ENCODE peak calls at places on chromosomes 12 and 14, in five cellular contexts. One of them, this sample, is unnamed.

GRCh38 chr14:89915114-89915878 is 39.2 kb downstream of the EFCAB11 start:
- DNase-seq in breast epithelium: no peak
- DNase-seq in HCT116: peak; percentile 57
- DNase-seq in sigmoid colon: peak; percentile 72
- DNase-seq in prostate gland: peak; percentile 59
- DNase-seq in this sample: no peak

GRCh38 chr14:20630340-20631022 is 11.0 kb downstream of the OR6S1 start:
- DNase-seq in breast epithelium: no peak
- DNase-seq in HCT116: peak; percentile 84
- DNase-seq in sigmoid colon: no peak
- DNase-seq in prostate gland: peak; percentile 15
- DNase-seq in this sample: no peak

GRCh38 chr14:32934891-32935633 is 3.6 kb upstream of the NPAS3 start:
- DNase-seq in breast epithelium: no peak
- DNase-seq in HCT116: no peak
- DNase-seq in sigmoid colon: peak; percentile 68
- DNase-seq in prostate gland: no peak
- DNase-seq in this sample: no peak

GRCh38 chr14:60590907-60591510 is 58.3 kb downstream of the SIX1 start:
- DNase-seq in breast epithelium: no peak
- DNase-seq in HCT116: no peak
- DNase-seq in sigmoid colon: no peak
- DNase-seq in prostate gland: peak; percentile 9
- DNase-seq in this sample: no peak

GRCh38 chr12:6053541-6053940 is 70.9 kb downstream of the VWF start:
- DNase-seq in breast epithelium: no peak
- DNase-seq in HCT116: no peak
- DNase-seq in sigmoid colon: no peak
- DNase-seq in prostate gland: no peak
- DNase-seq in this sample: no peak

GRCh38 chr14:21018286-21018685 is 6.6 kb downstream of the NDRG2 start:
- DNase-seq in breast epithelium: no peak
- DNase-seq in HCT116: no peak
- DNase-seq in sigmoid colon: no peak
- DNase-seq in prostate gland: no peak
- DNase-seq in this sample: no peak

GRCh38 chr12:104303538-104304151 is at the start of gene EID3:
- DNase-seq in breast epithelium: peak; percentile 86
- DNase-seq in HCT116: no peak
- DNase-seq in sigmoid colon: peak; percentile 95
- DNase-seq in prostate gland: peak; percentile 80
- DNase-seq in this sample: no peak

GRCh38 chr14:64478634-64479250 is 13.4 kb downstream of the AKAP5 start:
- DNase-seq in breast epithelium: no peak
- DNase-seq in HCT116: no peak
- DNase-seq in sigmoid colon: no peak
- DNase-seq in prostate gland: no peak
- DNase-seq in this sample: no peak

GRCh38 chr12:32252199-32253073 is 145.8 kb downstream of the BICD1 start:
- DNase-seq in breast epithelium: no peak
- DNase-seq in HCT116: no peak
- DNase-seq in sigmoid colon: no peak
- DNase-seq in prostate gland: no peak
- DNase-seq in this sample: no peak

GRCh38 chr14:61524211-61524806 is 171.0 kb upstream of the HIF1A start:
- DNase-seq in breast epithelium: no peak
- DNase-seq in HCT116: peak; percentile 71
- DNase-seq in sigmoid colon: no peak
- DNase-seq in prostate gland: no peak
- DNase-seq in this sample: no peak

GRCh38 chr14:22650960-22651521 is 6.9 kb upstream of the OR6J1 start:
- DNase-seq in breast epithelium: no peak
- DNase-seq in HCT116: peak; percentile 47
- DNase-seq in sigmoid colon: no peak
- DNase-seq in prostate gland: no peak
- DNase-seq in this sample: peak; percentile 16

GRCh38 chr14:91283666-91284065 is 39.2 kb upstream of the GPR68 start:
- DNase-seq in breast epithelium: no peak
- DNase-seq in HCT116: no peak
- DNase-seq in sigmoid colon: no peak
- DNase-seq in prostate gland: no peak
- DNase-seq in this sample: no peak

GRCh38 chr12:42757735-42758134 is 168.2 kb upstream of the PRICKLE1 start:
- DNase-seq in breast epithelium: no peak
- DNase-seq in HCT116: no peak
- DNase-seq in sigmoid colon: no peak
- DNase-seq in prostate gland: no peak
- DNase-seq in this sample: no peak

GRCh38 chr12:104958946-104959841 is 1.1 kb upstream of the SLC41A2 start:
- DNase-seq in breast epithelium: no peak
- DNase-seq in HCT116: no peak
- DNase-seq in sigmoid colon: no peak
- DNase-seq in prostate gland: no peak
- DNase-seq in this sample: no peak

GRCh38 chr12:75641031-75641780 is 129.8 kb upstream of the KRR1 start:
- DNase-seq in breast epithelium: no peak
- DNase-seq in HCT116: peak; percentile 93
- DNase-seq in sigmoid colon: no peak
- DNase-seq in prostate gland: no peak
- DNase-seq in this sample: no peak

GRCh38 chr14:49940805-49941421 is 48.0 kb downstream of the ARF6 start:
- DNase-seq in breast epithelium: no peak
- DNase-seq in HCT116: no peak
- DNase-seq in sigmoid colon: no peak
- DNase-seq in prostate gland: no peak
- DNase-seq in this sample: no peak

GRCh38 chr12:120500577-120500976 is 4.7 kb downstream of the DYNLL1 start:
- DNase-seq in breast epithelium: no peak
- DNase-seq in HCT116: no peak
- DNase-seq in sigmoid colon: no peak
- DNase-seq in prostate gland: no peak
- DNase-seq in this sample: no peak

GRCh38 chr12:7497661-7498060 is 5.9 kb downstream of the CD163 start:
- DNase-seq in breast epithelium: no peak
- DNase-seq in HCT116: no peak
- DNase-seq in sigmoid colon: no peak
- DNase-seq in prostate gland: no peak
- DNase-seq in this sample: no peak

GRCh38 chr12:56157201-56158028 is 744 bp upstream of the MYL6 start:
- DNase-seq in breast epithelium: peak; percentile 77
- DNase-seq in HCT116: peak; percentile 70
- DNase-seq in sigmoid colon: peak; percentile 94
- DNase-seq in prostate gland: peak; percentile 75
- DNase-seq in this sample: peak; percentile 96

GRCh38 chr12:45727301-45727993 is 2.1 kb upstream of the ARID2 start:
- DNase-seq in breast epithelium: peak; percentile 90
- DNase-seq in HCT116: peak; percentile 97
- DNase-seq in sigmoid colon: peak; percentile 98
- DNase-seq in prostate gland: peak; percentile 89
- DNase-seq in this sample: no peak

GRCh38 chr12:94972795-94973194 is 30.7 kb downstream of the NDUFA12 start:
- DNase-seq in breast epithelium: no peak
- DNase-seq in HCT116: no peak
- DNase-seq in sigmoid colon: no peak
- DNase-seq in prostate gland: no peak
- DNase-seq in this sample: no peak

GRCh38 chr12:52631264-52631663 is 12.9 kb upstream of the KRT73 start:
- DNase-seq in breast epithelium: no peak
- DNase-seq in HCT116: no peak
- DNase-seq in sigmoid colon: no peak
- DNase-seq in prostate gland: no peak
- DNase-seq in this sample: peak; percentile 61

GRCh38 chr12:51954465-51955361 is 3.2 kb downstream of the ACVR1B start:
- DNase-seq in breast epithelium: no peak
- DNase-seq in HCT116: no peak
- DNase-seq in sigmoid colon: no peak
- DNase-seq in prostate gland: peak; percentile 84
- DNase-seq in this sample: no peak

GRCh38 chr12:29220632-29221336 is 71.7 kb downstream of the FAR2 start:
- DNase-seq in breast epithelium: no peak
- DNase-seq in HCT116: peak; percentile 68
- DNase-seq in sigmoid colon: no peak
- DNase-seq in prostate gland: no peak
- DNase-seq in this sample: no peak

GRCh38 chr12:118213452-118213851 is 77.5 kb downstream of the PEBP1 start:
- DNase-seq in breast epithelium: no peak
- DNase-seq in HCT116: no peak
- DNase-seq in sigmoid colon: no peak
- DNase-seq in prostate gland: no peak
- DNase-seq in this sample: no peak

GRCh38 chr12:118212627-118213026 is 76.7 kb downstream of the PEBP1 start:
- DNase-seq in breast epithelium: no peak
- DNase-seq in HCT116: no peak
- DNase-seq in sigmoid colon: no peak
- DNase-seq in prostate gland: no peak
- DNase-seq in this sample: no peak
- TF ChIP-seq POLR2AphosphoS5 in breast epithelium: no peak
- TF ChIP-seq POLR2AphosphoS5 in HCT116: no peak
- TF ChIP-seq POLR2AphosphoS5 in sigmoid colon: no peak
- TF ChIP-seq POLR2AphosphoS5 in prostate gland: no peak
- TF ChIP-seq POLR2AphosphoS5 in this sample: no peak

DNA sequence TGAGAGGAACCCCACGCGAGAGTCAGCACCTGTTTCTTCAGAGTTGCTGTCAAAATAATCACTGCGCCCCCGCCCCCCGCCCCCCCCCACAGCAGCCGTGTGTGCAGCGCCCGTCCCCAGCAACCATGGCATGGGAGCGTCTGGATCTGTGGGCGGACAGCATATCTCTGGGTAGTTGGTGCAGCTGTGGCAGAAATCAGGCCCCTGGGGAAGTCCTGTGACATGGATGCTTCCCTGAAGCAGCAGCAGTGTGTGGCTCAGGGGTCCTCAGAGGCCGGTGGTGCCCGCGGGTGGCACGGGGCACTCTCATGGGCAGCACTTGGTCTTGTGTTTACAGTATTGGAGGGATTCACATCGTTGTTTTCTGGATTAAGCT is 19.2 kb downstream of the XRCC3 start:
- DNase-seq in breast epithelium: no peak
- DNase-seq in HCT116: no peak
- DNase-seq in sigmoid colon: no peak
- DNase-seq in prostate gland: no peak
- DNase-seq in this sample: no peak
- H3K4me1 ChIP-seq in breast epithelium: peaks cover 3% of the 10 kb centered on the region
- H3K4me1 ChIP-seq in HCT116: no peaks in the 10 kb centered on the region
- H3K4me1 ChIP-seq in sigmoid colon: peaks cover 40% of the 10 kb centered on the region
- H3K4me1 ChIP-seq in prostate gland: peaks cover 36% of the 10 kb centered on the region
- H3K4me1 ChIP-seq in this sample: peaks cover 63% of the 10 kb centered on the region

DNA sequence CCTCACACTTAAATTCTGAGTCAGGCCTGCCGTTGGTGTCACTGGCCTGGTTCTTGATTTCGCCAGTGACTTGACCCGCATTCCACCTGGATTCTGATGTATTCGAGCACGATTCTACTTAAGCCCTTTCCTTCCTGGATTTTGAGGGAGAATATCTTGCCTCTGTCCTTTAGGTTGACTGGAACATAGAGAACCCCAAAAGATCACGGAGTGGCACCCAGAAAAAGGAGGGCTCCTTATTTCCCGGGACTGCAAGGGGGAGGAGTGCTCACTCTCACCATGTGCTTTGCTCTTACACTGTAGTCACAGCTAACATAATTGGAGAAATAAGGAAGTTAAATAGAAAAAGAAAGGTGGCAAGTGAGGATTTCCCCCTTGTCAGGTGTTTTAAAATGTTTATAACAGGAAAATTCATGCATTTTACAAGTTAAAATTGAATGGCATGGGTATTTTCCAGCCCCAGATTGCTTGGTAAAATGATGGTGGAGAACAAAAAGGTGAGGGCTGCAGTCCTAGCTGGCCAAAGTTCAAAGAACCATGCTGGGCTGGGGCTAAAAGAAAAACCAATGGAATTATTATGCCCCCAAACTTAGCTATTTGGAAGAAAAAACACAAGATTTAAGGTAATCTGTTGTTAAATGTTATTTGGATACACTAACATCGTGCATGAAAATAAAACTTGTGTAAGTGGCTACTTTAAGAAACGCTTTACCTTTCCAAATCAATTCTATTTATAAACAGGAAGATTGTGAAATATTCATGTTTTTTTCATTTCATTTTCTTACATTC is 8.9 kb downstream of the FOXA1 start:
- DNase-seq in breast epithelium: no peak
- DNase-seq in HCT116: no peak
- DNase-seq in sigmoid colon: no peak
- DNase-seq in prostate gland: no peak
- DNase-seq in this sample: no peak
- TF ChIP-seq POLR2AphosphoS5 in breast epithelium: no peak
- TF ChIP-seq POLR2AphosphoS5 in HCT116: no peak
- TF ChIP-seq POLR2AphosphoS5 in sigmoid colon: no peak
- TF ChIP-seq POLR2AphosphoS5 in prostate gland: peak; percentile 40
- TF ChIP-seq POLR2AphosphoS5 in this sample: no peak

GRCh38 chr12:19665105-19665900 is 226.0 kb downstream of the AEBP2 start:
- DNase-seq in breast epithelium: no peak
- DNase-seq in HCT116: no peak
- DNase-seq in sigmoid colon: no peak
- DNase-seq in prostate gland: no peak
- DNase-seq in this sample: no peak
- H3K4me1 ChIP-seq in breast epithelium: no peaks in the 10 kb centered on the region
- H3K4me1 ChIP-seq in HCT116: no peaks in the 10 kb centered on the region
- H3K4me1 ChIP-seq in sigmoid colon: no peaks in the 10 kb centered on the region
- H3K4me1 ChIP-seq in prostate gland: no peaks in the 10 kb centered on the region
- H3K4me1 ChIP-seq in this sample: no peaks in the 10 kb centered on the region

DNA sequence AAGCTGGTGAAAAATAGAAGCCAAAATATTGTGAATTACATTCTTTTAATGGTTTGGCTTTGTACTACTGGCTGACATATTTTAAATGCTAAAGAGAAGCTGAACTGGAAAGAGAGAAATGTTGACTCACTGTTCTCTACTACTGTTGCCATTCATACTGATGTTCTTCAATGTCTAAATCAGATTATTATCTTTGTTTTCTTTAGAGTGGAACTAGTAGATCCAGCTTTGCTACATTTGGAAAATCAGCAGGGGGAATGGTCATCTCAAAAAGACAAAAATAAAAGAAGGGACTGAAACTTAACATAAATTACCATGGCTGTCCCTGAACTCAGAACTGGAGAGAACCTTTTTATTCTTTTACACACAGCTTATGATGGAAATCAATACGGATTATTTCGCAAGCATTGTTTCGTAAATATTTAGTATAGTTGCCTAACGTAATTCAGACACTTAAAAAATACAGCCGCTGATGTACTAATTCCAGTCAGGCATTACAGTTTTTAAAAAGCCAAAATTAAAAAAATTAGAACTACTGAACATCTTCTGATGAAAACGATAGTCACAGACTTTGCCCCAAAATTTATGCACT is 76.3 kb upstream of the OTX2 start:
- DNase-seq in breast epithelium: no peak
- DNase-seq in HCT116: no peak
- DNase-seq in sigmoid colon: no peak
- DNase-seq in prostate gland: no peak
- DNase-seq in this sample: no peak
- TF ChIP-seq POLR2AphosphoS5 in breast epithelium: no peak
- TF ChIP-seq POLR2AphosphoS5 in HCT116: no peak
- TF ChIP-seq POLR2AphosphoS5 in sigmoid colon: no peak
- TF ChIP-seq POLR2AphosphoS5 in prostate gland: peak; percentile 33
- TF ChIP-seq POLR2AphosphoS5 in this sample: no peak